ENCODE peak calls at places on chromosomes 7 and 10, in four cellular contexts. A is lower lobe of right lung, T is stomach, C is astrocyte of the spinal cord. D is an unnamed sample.

GRCh38 chr10:125155101-125155500 is 5.3 kb downstream of the CTBP2 start:
- DNase-seq in C (no peak), T (no peak), A (no peak), D (no peak)

GRCh38 chr10:12006671-12007070 is 35.9 kb downstream of the UPF2 start:
- DNase-seq in T (no peak), C (no peak), A (no peak), D (no peak)

GRCh38 chr10:82938331-82938730 is 1063.3 kb downstream of the NRG3 start:
- DNase-seq in C (no peak), A (no peak), T (no peak), D (no peak)

GRCh38 chr10:116536810-116537209 is 8.9 kb upstream of the PNLIP start:
- DNase-seq in T (no peak), A (no peak), C (no peak), D (no peak)

GRCh38 chr7:134532155-134533089 is 5.1 kb downstream of the AKR1B10 start:
- DNase-seq in C (no peak), A (no peak), T (peak), D (no peak)

GRCh38 chr7:36943591-36944430 is 219.5 kb upstream of the AOAH start:
- DNase-seq in C (no peak), A (no peak), T (no peak), D (no peak)

GRCh38 chr7:133705596-133705995 is 421.5 kb upstream of the LRGUK start:
- DNase-seq in C (peak), T (no peak), A (no peak), D (no peak)

GRCh38 chr10:76082956-76083355 is 651.5 kb downstream of the LRMDA start:
- DNase-seq in C (peak), A (no peak), T (no peak), D (no peak)

GRCh38 chr7:131895541-131896173 is 339.2 kb upstream of the PODXL start:
- DNase-seq in A (no peak), T (no peak), C (peak), D (no peak)

GRCh38 chr10:24307696-24308476 is 98.9 kb downstream of the KIAA1217 start:
- DNase-seq in A (no peak), T (no peak), C (no peak), D (no peak)

GRCh38 chr7:106681815-106682495 is 21.0 kb upstream of the CCDC71L start:
- DNase-seq in C (peak), A (no peak), T (no peak), D (no peak)

GRCh38 chr7:30285531-30286284 is 1.3 kb downstream of the ZNRF2 start:
- DNase-seq in A (peak), T (peak), C (peak), D (peak)

GRCh38 chr10:46559231-46559671 is 2.8 kb upstream of the GPRIN2 start:
- DNase-seq in A (peak), C (no peak), T (no peak), D (no peak)

GRCh38 chr7:136336932-136337331 is 359.8 kb upstream of the MTPN start:
- DNase-seq in T (no peak), C (no peak), A (no peak), D (no peak)

GRCh38 chr7:142569851-142570250 is 179.4 kb upstream of the PRSS1 start:
- DNase-seq in A (no peak), C (no peak), T (no peak), D (no peak)

GRCh38 chr10:82037076-82037475 is 162.1 kb downstream of the NRG3 start:
- DNase-seq in T (no peak), A (no peak), C (no peak), D (no peak)

GRCh38 chr7:16734148-16734726 is 19.3 kb upstream of the TSPAN13 start:
- DNase-seq in C (no peak), T (no peak), A (no peak), D (no peak)
- H3K4me3 ChIP-seq in C (no peak), T (no peak), A (peak), D (peak)

GRCh38 chr10:94363251-94363565 is 469 bp upstream of the NOC3L start:
- DNase-seq in C (no peak), T (no peak), A (no peak), D (no peak)
- H3K4me3 ChIP-seq in C (peak), T (peak), A (peak), D (peak)

DNA sequence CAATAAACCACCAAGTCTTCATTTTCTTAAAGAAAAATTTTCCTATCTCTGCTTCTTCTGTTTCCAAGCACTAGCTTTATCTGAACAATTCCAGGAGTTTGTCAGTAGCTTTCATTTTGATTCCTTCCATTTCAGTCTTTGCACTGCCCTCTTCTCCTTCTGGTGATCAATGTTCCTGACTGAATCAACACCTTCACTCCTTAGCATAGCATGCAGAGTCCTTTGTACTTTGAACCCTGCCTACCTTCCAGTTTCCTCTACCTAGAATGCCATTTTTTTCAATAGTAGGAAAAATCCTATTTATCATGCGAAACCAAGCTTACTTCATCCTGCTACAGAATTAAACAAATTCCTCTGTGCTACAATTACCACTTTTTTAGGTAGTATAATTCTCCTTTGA is 1.9 kb upstream of the C10orf88 start:
- DNase-seq in C (no peak), T (no peak), A (no peak), D (no peak)
- H3K4me3 ChIP-seq in C (no peak), T (no peak), A (no peak), D (no peak)

GRCh38 chr7:129052441-129052840 is 2.5 kb downstream of the TNPO3 start:
- DNase-seq in A (no peak), T (no peak), C (no peak), D (no peak)
- H3K4me3 ChIP-seq in A (no peak), T (peak), C (no peak), D (peak)

D was measured in CD4-positive, CD25-positive, alpha-beta regulatory T cell.